ENCODE peak calls at places on chromosome 4, in five cellular contexts. Z is mesothelial cell of epicardium, Y is breast epithelium, G is progenitor cell of endocrine pancreas, T is astrocyte of the spinal cord. A is an unnamed sample.

GRCh38 chr4:1577818-1578217 is 106.3 kb downstream of the FAM53A start:
- DNase-seq in Z (no peak), Y (no peak), G (no peak), T (no peak), A (no peak)

GRCh38 chr4:83569429-83569828 is 33.5 kb downstream of the GPAT3 start:
- DNase-seq in Z (no peak), Y (no peak), G (no peak), T (no peak), A (no peak)

GRCh38 chr4:135353008-135353407 is 1151.4 kb upstream of the PABPC4L start:
- DNase-seq in Z (no peak), Y (no peak), G (no peak), T (no peak), A (no peak)

GRCh38 chr4:23422878-23423277 is 467.0 kb downstream of the PPARGC1A start:
- DNase-seq in Z (no peak), Y (no peak), G (no peak), T (peak), A (no peak)

GRCh38 chr4:133839326-133839725 is 362.3 kb downstream of the PABPC4L start:
- DNase-seq in Z (no peak), Y (no peak), G (no peak), T (peak), A (no peak)

GRCh38 chr4:125322363-125322730 is 7.6 kb downstream of the FAT4 start:
- DNase-seq in Z (no peak), Y (no peak), G (no peak), T (peak), A (no peak)

GRCh38 chr4:100100985-100101384 is 89.3 kb downstream of the DDIT4L start:
- DNase-seq in Z (no peak), Y (no peak), G (no peak), T (no peak), A (no peak)

GRCh38 chr4:121256887-121257426 is 92.8 kb upstream of the TNIP3 start:
- DNase-seq in Z (no peak), Y (no peak), G (no peak), T (no peak), A (no peak)

GRCh38 chr4:120633810-120634209 is 288.7 kb downstream of the PRDM5 start:
- DNase-seq in Z (no peak), Y (no peak), G (no peak), T (no peak), A (no peak)

GRCh38 chr4:13240066-13240465 is 244.1 kb downstream of the RAB28 start:
- DNase-seq in Z (no peak), Y (no peak), G (no peak), T (peak), A (no peak)

GRCh38 chr4:140239311-140239710 is 85.3 kb upstream of the MAML3 start:
- DNase-seq in Z (no peak), Y (no peak), G (no peak), T (no peak), A (no peak)

GRCh38 chr4:169986369-169986768 is 39.8 kb downstream of the MFAP3L start:
- DNase-seq in Z (no peak), Y (no peak), G (no peak), T (no peak), A (no peak)

GRCh38 chr4:117700111-117700892 is 334.0 kb upstream of the NDST3 start:
- DNase-seq in Z (no peak), Y (no peak), G (no peak), T (no peak), A (no peak)
- TF ChIP-seq CTCF in Z (no peak), Y (no peak), G (peak), T (no peak), A (peak)

GRCh38 chr4:146550161-146550560 is 28.4 kb upstream of the SLC10A7 start:
- DNase-seq in Z (no peak), Y (no peak), G (no peak), T (no peak), A (no peak)

GRCh38 chr4:146548443-146548842 is 26.7 kb upstream of the SLC10A7 start:
- DNase-seq in Z (no peak), Y (no peak), G (no peak), T (no peak), A (no peak)

DNA sequence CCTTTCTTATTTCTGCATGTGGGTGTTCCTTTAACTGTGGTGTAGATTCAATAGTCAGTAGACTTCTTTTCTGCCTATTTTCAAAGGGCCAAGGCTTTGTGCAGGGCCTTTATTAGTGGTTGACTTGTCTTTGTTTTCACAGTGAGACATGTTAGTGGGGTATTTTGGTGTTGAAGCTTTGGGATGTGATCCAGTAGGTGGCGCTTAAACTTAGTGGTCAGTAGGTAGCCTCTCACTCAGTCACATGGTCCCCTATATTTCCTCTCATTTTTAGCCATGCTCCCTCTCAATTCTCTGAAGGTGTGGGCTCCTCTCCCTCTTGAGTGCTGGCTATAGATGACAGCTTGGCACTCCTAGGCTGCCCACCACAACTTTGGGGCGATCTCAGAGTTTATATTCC is 23.4 kb upstream of the SLC10A7 start:
- DNase-seq in Z (no peak), Y (no peak), G (no peak), T (peak), A (peak)
- TF ChIP-seq CTCF in Z (no peak), Y (no peak), G (peak), T (peak), A (no peak)

GRCh38 chr4:17103231-17103630 is 204.8 kb upstream of the LDB2 start:
- DNase-seq in Z (no peak), Y (no peak), G (no peak), T (peak), A (no peak)
- TF ChIP-seq CTCF in Z (no peak), Y (no peak), G (no peak), T (no peak), A (no peak)

GRCh38 chr4:86218721-86219481 is 141.0 kb downstream of the MAPK10 start:
- DNase-seq in Z (no peak), Y (no peak), G (no peak), T (peak), A (no peak)

GRCh38 chr4:86220137-86220536 is 139.7 kb downstream of the MAPK10 start:
- DNase-seq in Z (no peak), Y (no peak), G (no peak), T (peak), A (no peak)

GRCh38 chr4:86221076-86221475 is 138.8 kb downstream of the MAPK10 start:
- DNase-seq in Z (no peak), Y (no peak), G (no peak), T (no peak), A (no peak)

GRCh38 chr4:86223472-86223871 is 136.4 kb downstream of the MAPK10 start:
- DNase-seq in Z (no peak), Y (no peak), G (no peak), T (peak), A (peak)
- TF ChIP-seq CTCF in Z (peak), Y (no peak), G (peak), T (peak), A (peak)